ENCODE peak calls at places on chromosomes 1 and 21, in six cellular contexts. P is cardiac fibroblast, Y is fibroblast of villous mesenchyme, L is heart right ventricle, U is dorsolateral prefrontal cortex, X is fibroblast of lung. E is an unnamed sample.

GRCh38 chr1:86062458-86062857 is 94.1 kb downstream of the COL24A1 start:
- DNase-seq in L (no peak), X (peak; percentile 48), P (peak; percentile 9), Y (no peak), U (no peak), E (no peak)

GRCh38 chr1:50622259-50622658 is 199.0 kb upstream of the DMRTA2 start:
- DNase-seq in U (no peak), X (no peak), Y (no peak), L (no peak), P (no peak), E (no peak)

GRCh38 chr1:50474859-50475809 is 51.9 kb upstream of the DMRTA2 start:
- DNase-seq in X (peak; percentile 8), P (no peak), U (no peak), L (no peak), Y (no peak), E (no peak)

GRCh38 chr1:161314201-161314981 is at the start of gene SDHC:
- DNase-seq in P (peak; percentile 95), U (peak; percentile 92), L (peak; percentile 91), X (peak; percentile 86), Y (peak; percentile 93), E (peak; percentile 83)

GRCh38 chr1:1063945-1064831 is 9.9 kb downstream of the RNF223 start:
- DNase-seq in Y (peak; percentile 84), U (no peak), X (peak; percentile 87), P (peak; percentile 81), L (peak; percentile 35), E (peak; percentile 62)

GRCh38 chr1:59123081-59123675 is 173.7 kb upstream of the FGGY start:
- DNase-seq in L (no peak), Y (no peak), X (peak; percentile 86), U (no peak), P (no peak), E (no peak)

GRCh38 chr1:199044191-199044590 is 405.4 kb downstream of the PTPRC start:
- DNase-seq in X (peak; percentile 73), L (no peak), U (no peak), Y (no peak), P (no peak), E (no peak)

GRCh38 chr21:42992943-42993712 is 18.8 kb downstream of the PKNOX1 start:
- DNase-seq in U (no peak), Y (no peak), L (no peak), P (no peak), X (peak; percentile 53), E (no peak)

GRCh38 chr1:11285883-11286734 is 13.1 kb downstream of the UBIAD1 start:
- DNase-seq in P (peak; percentile 46), Y (peak; percentile 20), U (no peak), L (no peak), X (peak; percentile 11), E (no peak)

GRCh38 chr1:91803847-91804545 is 82.0 kb downstream of the TGFBR3 start:
- DNase-seq in P (no peak), U (no peak), X (no peak), L (no peak), Y (no peak), E (no peak)

GRCh38 chr21:34530264-34530663 is 18.3 kb upstream of the KCNE1 start:
- DNase-seq in P (peak; percentile 65), Y (peak; percentile 56), U (no peak), L (no peak), X (peak; percentile 93), E (no peak)

GRCh38 chr21:37505963-37506362 is 139.4 kb downstream of the DYRK1A start:
- DNase-seq in P (no peak), L (no peak), Y (no peak), U (no peak), X (no peak), E (no peak)

GRCh38 chr1:15068997-15069396 is 84.5 kb upstream of the TMEM51 start:
- DNase-seq in U (no peak), X (no peak), P (no peak), Y (no peak), L (no peak), E (no peak)
- TF ChIP-seq CTCF in U (no peak), X (no peak), P (no peak), Y (no peak), L (no peak), E (no peak)

GRCh38 chr1:167935252-167936067 is 1.0 kb upstream of the DCAF6 start:
- DNase-seq in U (no peak), X (peak; percentile 45), L (peak; percentile 23), Y (peak; percentile 50), P (peak; percentile 37), E (peak; percentile 10)
- TF ChIP-seq CTCF in U (no peak), X (peak; percentile 4), L (no peak), Y (no peak), P (no peak), E (no peak)

DNA sequence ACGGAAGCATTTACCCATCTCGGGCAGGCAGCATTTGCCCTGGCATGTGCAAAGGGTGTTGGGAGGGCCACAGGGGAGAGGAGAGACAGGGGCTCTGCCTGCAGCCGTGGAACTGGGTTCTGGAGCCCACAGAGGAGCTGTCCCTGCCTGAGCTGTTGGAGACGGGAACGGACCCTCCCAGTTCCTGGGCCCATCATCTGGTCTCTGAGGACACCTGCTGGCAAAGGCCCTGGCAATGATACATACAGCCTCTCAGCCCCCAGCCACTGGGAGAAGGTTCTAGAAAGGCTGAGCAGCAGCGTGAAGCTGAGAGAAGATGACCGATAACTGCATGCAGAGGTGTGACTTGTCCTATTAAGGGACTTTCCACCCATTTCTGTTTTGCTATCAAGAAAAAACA is 31.4 kb downstream of the FAAP20 start:
- DNase-seq in P (no peak), U (no peak), L (no peak), Y (no peak), X (no peak), E (no peak)
- TF ChIP-seq CTCF in P (no peak), U (no peak), L (peak; percentile 12), Y (peak; percentile 19), X (peak; percentile 5), E (no peak)

GRCh38 chr1:53616927-53617326 is 122.0 kb downstream of the GLIS1 start:
- DNase-seq in P (no peak), Y (no peak), L (no peak), X (no peak), U (no peak), E (no peak)
- TF ChIP-seq CTCF in P (peak; percentile 23), Y (peak; percentile 11), L (no peak), X (no peak), U (no peak), E (no peak)

GRCh38 chr1:103250441-103250861 is 142.1 kb upstream of the COL11A1 start:
- DNase-seq in P (peak; percentile 5), U (no peak), X (peak; percentile 77), Y (no peak), L (no peak), E (no peak)
- TF ChIP-seq CTCF in P (no peak), U (no peak), X (no peak), Y (no peak), L (no peak), E (no peak)

DNA sequence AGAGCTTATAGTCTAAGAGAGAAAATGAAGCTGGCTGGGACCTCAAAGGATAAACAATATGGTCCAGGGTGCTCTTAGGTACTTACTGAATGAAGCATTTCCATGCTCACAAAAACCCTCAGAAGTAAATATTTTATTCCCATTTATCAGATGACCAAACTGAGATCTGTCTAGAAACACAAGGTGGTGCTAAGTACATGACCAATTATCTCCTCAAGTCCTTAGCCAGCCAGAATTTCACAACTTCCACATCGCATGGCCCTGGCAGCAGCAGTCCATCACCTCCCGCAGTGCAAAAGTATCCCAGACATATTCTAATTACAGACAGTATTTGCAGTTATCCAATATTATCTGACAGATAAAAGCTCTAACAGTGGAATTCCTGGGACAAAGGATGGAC is 321.7 kb upstream of the PROX1 start:
- DNase-seq in P (no peak), L (no peak), U (no peak), X (no peak), Y (no peak), E (no peak)
- TF ChIP-seq CTCF in P (no peak), L (no peak), U (no peak), X (no peak), Y (no peak), E (no peak)